ENCODE peak calls at places on chromosome 9, in six cellular contexts. F is heart right ventricle, U is mesendoderm, R is spleen, A is tibial nerve, H is IMR-90. V is an unnamed sample.
A peak's percentile ranks its signal among the peaks of the same experiment; 100 is the strongest.

GRCh38 chr9:5608298-5609254 is 20.3 kb upstream of the RIC1 start:
- DNase-seq in F (no peak), U (peak; percentile 8), R (no peak), A (no peak), H (no peak), V (no peak)

GRCh38 chr9:112033237-112034215 is 136.9 kb downstream of the UGCG start:
- DNase-seq in F (no peak), U (no peak), R (no peak), A (no peak), H (no peak), V (no peak)

GRCh38 chr9:8751531-8751930 is 952.0 kb upstream of the DMAC1 start:
- DNase-seq in F (no peak), U (peak; percentile 92), R (no peak), A (no peak), H (no peak), V (no peak)

GRCh38 chr9:36407122-36407723 is 7.2 kb upstream of the RNF38 start:
- DNase-seq in F (peak; percentile 28), U (peak; percentile 72), R (no peak), A (peak; percentile 56), H (peak; percentile 65), V (no peak)

GRCh38 chr9:125961037-125961436 is 213.9 kb downstream of the PBX3 start:
- DNase-seq in F (no peak), U (no peak), R (no peak), A (no peak), H (no peak), V (no peak)

GRCh38 chr9:61671276-61671973 is 481.6 kb downstream of the SPATA31A7 start:
- DNase-seq in F (no peak), U (no peak), R (peak; percentile 69), A (no peak), H (no peak), V (no peak)

GRCh38 chr9:74369844-74370243 is 127.3 kb upstream of the RORB start:
- DNase-seq in F (no peak), U (no peak), R (no peak), A (no peak), H (no peak), V (no peak)

GRCh38 chr9:14992025-14992424 is 81.8 kb upstream of the FREM1 start:
- DNase-seq in F (no peak), U (no peak), R (no peak), A (no peak), H (no peak), V (no peak)

GRCh38 chr9:94085062-94085639 is 887 bp downstream of the PTPDC1 start:
- DNase-seq in F (no peak), U (peak; percentile 93), R (no peak), A (no peak), H (peak; percentile 68), V (no peak)

GRCh38 chr9:18358325-18358724 is 115.6 kb upstream of the ADAMTSL1 start:
- DNase-seq in F (no peak), U (no peak), R (no peak), A (no peak), H (peak; percentile 13), V (no peak)

GRCh38 chr9:37197158-37198033 is 77.0 kb downstream of the ZCCHC7 start:
- DNase-seq in F (no peak), U (peak; percentile 89), R (no peak), A (no peak), H (peak; percentile 77), V (no peak)

GRCh38 chr9:121021294-121021693 is 28.8 kb downstream of the C5 start:
- DNase-seq in F (no peak), U (no peak), R (no peak), A (peak; percentile 55), H (no peak), V (no peak)

GRCh38 chr9:68530618-68531017 is 10.1 kb downstream of the TMEM252 start:
- DNase-seq in F (peak; percentile 89), U (peak; percentile 75), R (peak; percentile 79), A (peak; percentile 2), H (peak; percentile 19), V (no peak)

GRCh38 chr9:36337865-36338264 is 62.2 kb downstream of the RNF38 start:
- DNase-seq in F (peak; percentile 74), U (no peak), R (no peak), A (no peak), H (no peak), V (no peak)

GRCh38 chr9:94912700-94913249 is 186.3 kb downstream of the AOPEP start:
- DNase-seq in F (peak; percentile 2), U (peak; percentile 82), R (no peak), A (no peak), H (peak; percentile 86), V (no peak)

GRCh38 chr9:90665072-90665471 is 22.4 kb upstream of the DIRAS2 start:
- DNase-seq in F (no peak), U (peak; percentile 53), R (no peak), A (no peak), H (no peak), V (no peak)

GRCh38 chr9:106892632-106893031 is 29.7 kb downstream of the ZNF462 start:
- DNase-seq in F (peak; percentile 41), U (peak; percentile 99), R (no peak), A (peak; percentile 26), H (peak; percentile 98), V (no peak)

GRCh38 chr9:21591221-21592062 is 109.3 kb upstream of the IFNE start:
- DNase-seq in F (no peak), U (peak; percentile 95), R (no peak), A (peak; percentile 48), H (peak; percentile 99), V (no peak)

GRCh38 chr9:133114451-133114885 is 6.6 kb downstream of the RALGDS start:
- DNase-seq in F (peak; percentile 65), U (no peak), R (peak; percentile 80), A (no peak), H (peak; percentile 21), V (no peak)

GRCh38 chr9:114220129-114220541 is 64.8 kb downstream of the COL27A1 start:
- DNase-seq in F (no peak), U (no peak), R (no peak), A (no peak), H (peak; percentile 80), V (no peak)

GRCh38 chr9:101912698-101913097 is 174.3 kb upstream of the GRIN3A start:
- DNase-seq in F (no peak), U (peak; percentile 14), R (no peak), A (no peak), H (no peak), V (no peak)

GRCh38 chr9:13845460-13845859 is 468.5 kb downstream of the NFIB start:
- DNase-seq in F (no peak), U (no peak), R (no peak), A (no peak), H (peak; percentile 57), V (no peak)

GRCh38 chr9:122832194-122832593 is 3.8 kb upstream of the PDCL start:
- DNase-seq in F (no peak), U (no peak), R (no peak), A (no peak), H (no peak), V (no peak)

GRCh38 chr9:34047864-34048729 is 590 bp downstream of the UBAP2 start:
- DNase-seq in F (peak; percentile 28), U (peak; percentile 62), R (no peak), A (no peak), H (no peak), V (no peak)

GRCh38 chr9:131714821-131715220 is 25.1 kb downstream of the RAPGEF1 start:
- DNase-seq in F (no peak), U (no peak), R (no peak), A (no peak), H (no peak), V (no peak)

GRCh38 chr9:124813041-124813440 is 36.1 kb downstream of the OLFML2A start:
- DNase-seq in F (no peak), U (no peak), R (no peak), A (no peak), H (no peak), V (no peak)
- H3K27ac ChIP-seq in F (no peak overlapping the region), U (no peak overlapping the region), R (no peak overlapping the region), A (peak overlapping the region; percentile 65), H (peak overlapping the region; percentile 47), V (peak overlapping the region; percentile 73)

DNA sequence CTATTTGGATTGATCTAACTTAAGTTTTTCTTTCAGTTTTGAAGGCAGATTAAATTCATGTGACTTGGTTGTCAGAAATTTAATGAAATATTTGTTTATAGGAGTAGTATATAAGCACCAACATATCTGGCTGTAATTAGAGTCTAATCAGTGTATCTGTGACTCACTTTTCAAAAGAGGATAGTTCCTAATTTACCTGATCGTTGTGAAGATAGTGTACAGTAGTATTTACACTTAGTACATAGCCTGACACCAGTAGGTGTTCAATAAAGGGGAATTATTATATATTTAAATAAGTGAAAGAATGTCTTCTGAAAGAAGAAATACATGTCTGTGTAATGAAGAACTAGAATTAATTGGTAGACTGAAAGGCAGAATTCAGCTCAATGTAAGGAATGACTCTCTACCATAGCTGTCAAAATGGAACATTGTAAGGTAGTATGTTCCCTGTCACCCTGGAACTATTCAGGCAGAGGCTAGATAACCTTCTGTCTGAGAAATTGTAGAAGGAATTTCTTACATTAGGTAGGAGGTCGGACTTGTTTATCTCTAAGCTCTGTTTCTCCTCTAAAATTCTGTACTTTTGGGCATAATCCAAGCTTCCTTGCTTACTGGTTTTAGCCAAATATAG is 8.6 kb downstream of the TGFBR1 start:
- DNase-seq in F (no peak), U (no peak), R (no peak), A (no peak), H (no peak), V (no peak)
- H3K4me1 ChIP-seq in F (peaks cover 42% of the 10 kb centered on the region), U (no peaks in the 10 kb centered on the region), R (peaks cover 76% of the 10 kb centered on the region), A (no peaks in the 10 kb centered on the region), H (peaks cover 15% of the 10 kb centered on the region), V (peaks cover 81% of the 10 kb centered on the region)

DNA sequence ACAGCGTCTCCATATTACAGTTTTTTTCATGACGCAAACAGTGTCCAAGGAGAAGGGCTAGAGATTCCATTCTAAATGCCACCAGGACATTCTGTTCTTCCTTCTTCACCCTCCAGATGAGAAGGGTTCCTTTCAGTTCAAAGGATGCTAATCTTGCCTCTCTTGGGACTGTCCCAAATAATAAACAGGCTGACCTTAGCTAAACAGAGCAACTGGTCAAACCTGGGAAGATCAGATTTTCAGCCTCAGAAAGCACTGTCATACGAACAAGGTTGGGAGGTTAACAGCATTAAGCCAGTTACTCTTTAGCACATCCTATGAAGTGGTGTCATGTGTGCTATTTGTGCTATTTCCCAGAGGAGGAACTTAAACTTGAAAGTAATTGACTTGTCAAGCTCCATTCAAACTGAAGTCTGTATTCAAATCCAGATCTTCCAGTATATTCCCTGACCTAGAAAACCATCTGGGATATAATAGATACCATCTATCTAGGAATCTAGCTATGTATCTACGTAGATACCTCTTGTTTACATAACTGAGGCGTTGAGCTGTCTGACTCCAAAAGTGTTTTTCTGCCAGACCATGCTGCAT is 125.5 kb downstream of the LPAR1 start:
- DNase-seq in F (no peak), U (no peak), R (no peak), A (peak; percentile 47), H (peak; percentile 80), V (no peak)
- H3K27ac ChIP-seq in F (peak overlapping the region; percentile 66), U (no peak overlapping the region), R (peak overlapping the region; percentile 24), A (peak overlapping the region; percentile 60), H (peak overlapping the region; percentile 63), V (no peak overlapping the region)

DNA sequence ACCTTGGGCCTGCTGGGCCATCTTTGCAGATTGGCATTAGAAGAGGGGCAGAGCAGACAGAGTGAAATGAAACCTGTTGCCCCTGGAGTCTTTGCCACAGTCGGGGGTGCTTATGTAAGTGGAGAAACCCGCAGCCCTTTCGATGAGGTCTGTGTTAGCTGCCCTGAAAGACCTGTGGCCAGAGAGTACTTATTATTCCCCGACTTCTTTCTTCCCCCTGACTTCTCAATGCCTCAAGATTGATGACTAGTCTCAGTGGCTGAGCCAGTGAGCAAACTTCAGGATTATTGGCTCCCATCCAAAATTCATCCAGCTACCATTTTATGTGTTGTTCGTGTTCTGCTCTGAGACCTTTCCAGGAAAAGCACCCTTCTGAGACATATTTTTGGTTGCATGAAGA is 7.6 kb downstream of the NTRK2 start:
- DNase-seq in F (no peak), U (no peak), R (no peak), A (no peak), H (no peak), V (no peak)
- H3K4me1 ChIP-seq in F (no peaks in the 10 kb centered on the region), U (no peaks in the 10 kb centered on the region), R (no peaks in the 10 kb centered on the region), A (no peaks in the 10 kb centered on the region), H (no peaks in the 10 kb centered on the region), V (peaks cover 42% of the 10 kb centered on the region)

GRCh38 chr9:127091526-127091925 is 30.9 kb downstream of the ANGPTL2 start:
- DNase-seq in F (no peak), U (no peak), R (no peak), A (no peak), H (no peak), V (no peak)
- H3K27ac ChIP-seq in F (no peak overlapping the region), U (no peak overlapping the region), R (no peak overlapping the region), A (no peak overlapping the region), H (no peak overlapping the region), V (no peak overlapping the region)